ENCODE peak calls at places on chromosome 3, in nine cellular contexts. Z is adrenal gland; O is breast epithelium; Q is neuronal stem cell; L is stimulated activated CD4-positive, alpha-beta T cell treated with anti-CD3 and anti-CD28 coated beads, Interleukin-1b, Interleukin-23, amount 100 ng/mL, for 24 hours; G is activated CD4-positive, alpha-beta T cell treated with anti-CD3 and anti-CD28 coated beads for 24 hours; B is GM06990; K is substantia nigra; R is NCI-H1694 treated with DMSO at 0.1 percent for 48 hours. D is an unnamed sample.

GRCh38 chr3:177335728-177336127 is 138.4 kb upstream of the TBL1XR1 start:
- DNase-seq in Z (peak), O (no peak), Q (no peak), L (no peak), G (no peak), B (no peak), K (no peak), R (no peak), D (no peak)

GRCh38 chr3:10875914-10876313 is 59.9 kb downstream of the SLC6A11 start:
- DNase-seq in Z (no peak), O (no peak), Q (no peak), L (no peak), G (no peak), B (no peak), K (no peak), R (no peak), D (no peak)

GRCh38 chr3:44065311-44065710 is 176.4 kb upstream of the TOPAZ1 start:
- DNase-seq in Z (peak), O (no peak), Q (no peak), L (no peak), G (no peak), B (no peak), K (no peak), R (no peak), D (no peak)

GRCh38 chr3:102361013-102361412 is 73.8 kb upstream of the ZPLD1 start:
- DNase-seq in Z (no peak), O (no peak), Q (no peak), L (no peak), G (no peak), B (no peak), K (no peak), R (no peak), D (no peak)

GRCh38 chr3:136044980-136045745 is 79.6 kb downstream of the PPP2R3A start:
- DNase-seq in Z (no peak), O (no peak), Q (no peak), L (no peak), G (no peak), B (no peak), K (no peak), R (no peak), D (no peak)

GRCh38 chr3:56806407-56806806 is 4.7 kb upstream of the ARHGEF3 start:
- DNase-seq in Z (no peak), O (no peak), Q (no peak), L (no peak), G (no peak), B (no peak), K (peak), R (no peak), D (no peak)

GRCh38 chr3:30650348-30650995 is 44.1 kb downstream of the TGFBR2 start:
- DNase-seq in Z (no peak), O (no peak), Q (no peak), L (no peak), G (no peak), B (no peak), K (no peak), R (no peak), D (no peak)

GRCh38 chr3:74531491-74531890 is 83.0 kb downstream of the CNTN3 start:
- DNase-seq in Z (no peak), O (no peak), Q (no peak), L (no peak), G (no peak), B (no peak), K (no peak), R (no peak), D (no peak)

GRCh38 chr3:58924581-58924980 is 125.2 kb downstream of the CFAP20DC start:
- DNase-seq in Z (no peak), O (no peak), Q (no peak), L (no peak), G (no peak), B (no peak), K (no peak), R (no peak), D (no peak)

GRCh38 chr3:156892701-156893100 is 66.5 kb downstream of the LEKR1 start:
- DNase-seq in Z (no peak), O (no peak), Q (no peak), L (no peak), G (no peak), B (no peak), K (no peak), R (no peak), D (no peak)

GRCh38 chr3:112973325-112974177 is 1.4 kb downstream of the CD200R1 start:
- DNase-seq in Z (no peak), O (no peak), Q (no peak), L (peak), G (no peak), B (peak), K (no peak), R (no peak), D (peak)

GRCh38 chr3:189403194-189403593 is 228.0 kb upstream of the TP63 start:
- DNase-seq in Z (no peak), O (no peak), Q (no peak), L (no peak), G (no peak), B (no peak), K (no peak), R (no peak), D (no peak)

GRCh38 chr3:185330644-185331043 is 32.3 kb upstream of the MAP3K13 start:
- DNase-seq in Z (no peak), O (no peak), Q (no peak), L (no peak), G (no peak), B (no peak), K (no peak), R (no peak), D (no peak)

GRCh38 chr3:46087871-46088270 is 60.6 kb upstream of the XCR1 start:
- DNase-seq in Z (no peak), O (no peak), Q (no peak), L (no peak), G (no peak), B (no peak), K (no peak), R (no peak), D (peak)

GRCh38 chr3:87873136-87873535 is 185.7 kb downstream of the CGGBP1 start:
- DNase-seq in Z (no peak), O (no peak), Q (no peak), L (no peak), G (no peak), B (no peak), K (no peak), R (no peak), D (no peak)

GRCh38 chr3:133208184-133208583 is 170.0 kb downstream of the TMEM108 start:
- DNase-seq in Z (no peak), O (no peak), Q (no peak), L (no peak), G (no peak), B (no peak), K (no peak), R (no peak), D (no peak)

GRCh38 chr3:94172695-94173310 is 109.9 kb downstream of the NSUN3 start:
- DNase-seq in Z (no peak), O (no peak), Q (no peak), L (no peak), G (no peak), B (no peak), K (no peak), R (no peak), D (no peak)